ENCODE peak calls at places on chromosomes 2 and 18, in nine cellular contexts. N, C, U, T, P, X, W, H and B are unnamed samples.

GRCh38 chr2:209277444-209277843 is 146.4 kb upstream of the MAP2 start:
- DNase-seq in N (no peak), C (no peak), U (no peak), T (no peak), P (no peak), X (no peak), W (no peak), H (peak), B (no peak)

GRCh38 chr2:64463784-64464183 is 9.8 kb downstream of the LGALSL start:
- DNase-seq in N (no peak), C (no peak), U (peak), T (no peak), P (no peak), X (peak), W (no peak), H (peak), B (no peak)

GRCh38 chr2:160522951-160523700 is 29.5 kb upstream of the RBMS1 start:
- DNase-seq in N (no peak), C (no peak), U (peak), T (no peak), P (no peak), X (peak), W (no peak), H (no peak), B (no peak)

GRCh38 chr2:188852752-188853151 is 121.4 kb upstream of the COL3A1 start:
- DNase-seq in N (no peak), C (no peak), U (no peak), T (no peak), P (no peak), X (no peak), W (no peak), H (peak), B (no peak)

GRCh38 chr2:176612736-176613135 is 343.5 kb downstream of the MTX2 start:
- DNase-seq in N (no peak), C (no peak), U (peak), T (no peak), P (no peak), X (peak), W (no peak), H (no peak), B (no peak)

GRCh38 chr2:151619337-151619989 is 114.8 kb downstream of the NEB start:
- DNase-seq in N (no peak), C (no peak), U (peak), T (no peak), P (no peak), X (peak), W (no peak), H (no peak), B (no peak)

GRCh38 chr2:158095912-158096311 is 5.8 kb upstream of the UPP2 start:
- DNase-seq in N (no peak), C (no peak), U (no peak), T (no peak), P (no peak), X (no peak), W (no peak), H (no peak), B (no peak)

GRCh38 chr18:48714873-48715272 is 176.0 kb downstream of the CTIF start:
- DNase-seq in N (no peak), C (peak), U (no peak), T (no peak), P (no peak), X (no peak), W (no peak), H (no peak), B (no peak)

GRCh38 chr2:861655-862355 is 88.8 kb upstream of the SNTG2 start:
- DNase-seq in N (no peak), C (no peak), U (no peak), T (no peak), P (no peak), X (no peak), W (no peak), H (no peak), B (no peak)

GRCh38 chr2:55425449-55425848 is 5.8 kb upstream of the CCDC88A start:
- DNase-seq in N (no peak), C (no peak), U (peak), T (no peak), P (no peak), X (peak), W (no peak), H (no peak), B (no peak)

GRCh38 chr2:39530423-39530866 is 93.4 kb upstream of the MAP4K3 start:
- DNase-seq in N (no peak), C (no peak), U (peak), T (no peak), P (no peak), X (peak), W (no peak), H (peak), B (no peak)

GRCh38 chr2:230054079-230054478 is 14.6 kb downstream of the SLC16A14 start:
- DNase-seq in N (peak), C (no peak), U (peak), T (no peak), P (no peak), X (peak), W (no peak), H (peak), B (no peak)

GRCh38 chr2:197249771-197250397 is 60.7 kb downstream of the ANKRD44 start:
- DNase-seq in N (no peak), C (no peak), U (no peak), T (no peak), P (no peak), X (no peak), W (no peak), H (no peak), B (no peak)

GRCh38 chr18:11497585-11497984 is 111.8 kb upstream of the SLC35G4 start:
- DNase-seq in N (no peak), C (no peak), U (no peak), T (no peak), P (no peak), X (no peak), W (no peak), H (no peak), B (no peak)

GRCh38 chr2:205564761-205565160 is 117.5 kb upstream of the NRP2 start:
- DNase-seq in N (no peak), C (no peak), U (no peak), T (peak), P (no peak), X (no peak), W (no peak), H (no peak), B (no peak)

GRCh38 chr2:239098288-239098970 is 250.5 kb downstream of the TWIST2 start:
- DNase-seq in N (no peak), C (no peak), U (no peak), T (no peak), P (no peak), X (no peak), W (no peak), H (no peak), B (no peak)

GRCh38 chr18:68462766-68463165 is 252.1 kb downstream of the TMX3 start:
- DNase-seq in N (no peak), C (no peak), U (no peak), T (no peak), P (no peak), X (no peak), W (no peak), H (no peak), B (no peak)

GRCh38 chr2:29460191-29460590 is 345.0 kb downstream of the CLIP4 start:
- DNase-seq in N (no peak), C (no peak), U (no peak), T (no peak), P (no peak), X (no peak), W (no peak), H (no peak), B (no peak)

GRCh38 chr2:229370484-229370883 is 99.4 kb upstream of the PID1 start:
- DNase-seq in N (no peak), C (no peak), U (no peak), T (no peak), P (no peak), X (peak), W (no peak), H (no peak), B (no peak)

GRCh38 chr2:224901121-224901676 is 141.1 kb downstream of the DOCK10 start:
- DNase-seq in N (peak), C (no peak), U (no peak), T (no peak), P (no peak), X (no peak), W (no peak), H (peak), B (no peak)

GRCh38 chr2:14693874-14694273 is 61.4 kb downstream of the LRATD1 start:
- DNase-seq in N (no peak), C (no peak), U (no peak), T (no peak), P (no peak), X (no peak), W (no peak), H (peak), B (no peak)

GRCh38 chr2:9497017-9497416 is 22.7 kb downstream of the IAH1 start:
- DNase-seq in N (peak), C (no peak), U (no peak), T (no peak), P (no peak), X (no peak), W (no peak), H (peak), B (no peak)

GRCh38 chr2:28869494-28870145 is 489 bp downstream of the TRMT61B start:
- DNase-seq in N (no peak), C (no peak), U (no peak), T (peak), P (no peak), X (no peak), W (no peak), H (peak), B (no peak)

GRCh38 chr18:48638451-48638850 is 99.6 kb downstream of the CTIF start:
- DNase-seq in N (no peak), C (no peak), U (no peak), T (no peak), P (no peak), X (no peak), W (no peak), H (no peak), B (peak)

GRCh38 chr2:237039301-237039906 is 46.3 kb upstream of the COPS8 start:
- DNase-seq in N (no peak), C (no peak), U (no peak), T (no peak), P (no peak), X (no peak), W (no peak), H (no peak), B (no peak)

GRCh38 chr2:113699048-113699447 is 57.4 kb downstream of the SLC35F5 start:
- DNase-seq in N (no peak), C (no peak), U (no peak), T (no peak), P (no peak), X (no peak), W (no peak), H (no peak), B (no peak)

GRCh38 chr2:136025057-136025973 is 39.9 kb upstream of the DARS1 start:
- DNase-seq in N (peak), C (peak), U (no peak), T (peak), P (no peak), X (peak), W (no peak), H (peak), B (no peak)

GRCh38 chr18:74023220-74023619 is 124.4 kb downstream of the FBXO15 start:
- DNase-seq in N (no peak), C (no peak), U (no peak), T (no peak), P (no peak), X (no peak), W (no peak), H (peak), B (no peak)

GRCh38 chr2:102103992-102104871 is 38.3 kb upstream of the IL1R1 start:
- DNase-seq in N (peak), C (no peak), U (peak), T (no peak), P (peak), X (peak), W (peak), H (no peak), B (no peak)

GRCh38 chr2:102122115-102122514 is 20.4 kb upstream of the IL1R1 start:
- DNase-seq in N (no peak), C (no peak), U (peak), T (no peak), P (no peak), X (peak), W (no peak), H (no peak), B (no peak)

GRCh38 chr18:48929951-48930713 is 20.6 kb downstream of the SMAD7 start:
- DNase-seq in N (no peak), C (peak), U (no peak), T (no peak), P (no peak), X (peak), W (no peak), H (peak), B (no peak)

GRCh38 chr18:25853716-25854465 is 236.5 kb downstream of the SS18 start:
- DNase-seq in N (no peak), C (no peak), U (no peak), T (no peak), P (no peak), X (peak), W (no peak), H (no peak), B (no peak)

GRCh38 chr2:70871398-70872211 is 36.0 kb upstream of the CD207 start:
- DNase-seq in N (peak), C (peak), U (peak), T (peak), P (peak), X (peak), W (peak), H (peak), B (peak)

GRCh38 chr2:22855081-22855480 is 529.9 kb upstream of the KLHL29 start:
- DNase-seq in N (no peak), C (no peak), U (no peak), T (no peak), P (no peak), X (no peak), W (no peak), H (peak), B (no peak)

GRCh38 chr18:55863876-55864275 is 275.9 kb upstream of the TCF4 start:
- DNase-seq in N (no peak), C (no peak), U (no peak), T (no peak), P (no peak), X (peak), W (no peak), H (peak), B (no peak)

GRCh38 chr2:236919209-236919608 is 166.5 kb upstream of the COPS8 start:
- DNase-seq in N (peak), C (no peak), U (no peak), T (no peak), P (no peak), X (peak), W (no peak), H (no peak), B (no peak)